ENCODE peak calls at places on chromosomes 3 and 15, in nine cellular contexts. A is fibroblast of lung, S is cardiac muscle cell, Y is A549, Z is BE2C, I is H1, X is fibroblast of pulmonary artery, Q is HCT116, M is astrocyte of the cerebellum. P is an unnamed sample.

GRCh38 chr3:46427929-46428833 is 21.1 kb downstream of the CCRL2 start:
- DNase-seq in A (peak; percentile 32), S (no peak), Y (no peak), Z (no peak), I (no peak), X (no peak), Q (no peak), M (no peak), P (peak; percentile 27)

GRCh38 chr3:17967111-17967510 is 224.7 kb upstream of the TBC1D5 start:
- DNase-seq in A (no peak), S (no peak), Y (no peak), Z (no peak), I (no peak), X (no peak), Q (no peak), M (no peak), P (no peak)

GRCh38 chr15:60788514-60789091 is 309.7 kb upstream of the ICE2 start:
- DNase-seq in A (peak; percentile 46), S (no peak), Y (no peak), Z (no peak), I (no peak), X (no peak), Q (no peak), M (no peak), P (no peak)

GRCh38 chr15:84151205-84151931 is 84.2 kb upstream of the GOLGA6L4 start:
- DNase-seq in A (no peak), S (peak; percentile 11), Y (no peak), Z (no peak), I (no peak), X (peak; percentile 7), Q (no peak), M (peak; percentile 3), P (no peak)

GRCh38 chr15:27459836-27460235 is 488.9 kb downstream of the GABRG3 start:
- DNase-seq in A (no peak), S (no peak), Y (no peak), Z (no peak), I (no peak), X (no peak), Q (no peak), M (no peak), P (no peak)

GRCh38 chr3:113100063-113100462 is 109.3 kb downstream of the GTPBP8 start:
- DNase-seq in A (no peak), S (no peak), Y (no peak), Z (no peak), I (no peak), X (no peak), Q (no peak), M (no peak), P (no peak)

GRCh38 chr15:28014623-28015200 is 84.4 kb downstream of the OCA2 start:
- DNase-seq in A (no peak), S (no peak), Y (no peak), Z (no peak), I (no peak), X (no peak), Q (no peak), M (no peak), P (no peak)

GRCh38 chr3:73516656-73517055 is 108.1 kb downstream of the PDZRN3 start:
- DNase-seq in A (peak; percentile 95), S (no peak), Y (no peak), Z (no peak), I (no peak), X (no peak), Q (no peak), M (no peak), P (peak; percentile 60)

GRCh38 chr3:105885261-105885660 is 16.4 kb upstream of the CBLB start:
- DNase-seq in A (no peak), S (no peak), Y (no peak), Z (no peak), I (no peak), X (peak; percentile 66), Q (no peak), M (no peak), P (no peak)

GRCh38 chr3:138649134-138649533 is 40.6 kb downstream of the FAIM start:
- DNase-seq in A (no peak), S (no peak), Y (no peak), Z (no peak), I (no peak), X (no peak), Q (no peak), M (no peak), P (no peak)

GRCh38 chr3:147630921-147631320 is 221.8 kb downstream of the ZIC1 start:
- DNase-seq in A (no peak), S (no peak), Y (no peak), Z (no peak), I (no peak), X (no peak), Q (no peak), M (no peak), P (no peak)

GRCh38 chr3:141015486-141015885 is 35.7 kb upstream of the SPSB4 start:
- DNase-seq in A (no peak), S (no peak), Y (no peak), Z (no peak), I (no peak), X (no peak), Q (no peak), M (no peak), P (no peak)

GRCh38 chr3:141021261-141021660 is 29.9 kb upstream of the SPSB4 start:
- DNase-seq in A (no peak), S (no peak), Y (no peak), Z (no peak), I (no peak), X (no peak), Q (no peak), M (no peak), P (peak; percentile 3)

GRCh38 chr3:42451546-42452230 is 41.3 kb upstream of the LYZL4 start:
- DNase-seq in A (no peak), S (peak; percentile 16), Y (no peak), Z (no peak), I (no peak), X (peak; percentile 51), Q (no peak), M (no peak), P (peak; percentile 18)

GRCh38 chr15:96410175-96411055 is 79.9 kb downstream of the NR2F2 start:
- DNase-seq in A (peak; percentile 33), S (no peak), Y (no peak), Z (no peak), I (no peak), X (no peak), Q (no peak), M (no peak), P (no peak)

GRCh38 chr3:193688845-193689714 is 96.1 kb downstream of the OPA1 start:
- DNase-seq in A (no peak), S (no peak), Y (no peak), Z (no peak), I (no peak), X (no peak), Q (no peak), M (no peak), P (no peak)
- H3K4me3 ChIP-seq in A (no peak overlapping the region), S (no peak overlapping the region), Y (no peak overlapping the region), Z (no peak overlapping the region), I (no peak overlapping the region), X (no peak overlapping the region), Q (no peak overlapping the region), M (no peak overlapping the region), P (no peak overlapping the region)

GRCh38 chr15:65303687-65304392 is 637 bp upstream of the RNU5B-1 start:
- DNase-seq in A (peak; percentile 68), S (peak; percentile 70), Y (peak; percentile 80), Z (peak; percentile 35), I (no peak), X (peak; percentile 60), Q (peak; percentile 44), M (no peak), P (peak; percentile 62)
- TF ChIP-seq CTCF in A (no peak), S (peak; percentile 96), Y (peak; percentile 91), Z (no peak), I (no peak), X (no peak), Q (no peak), M (no peak), P (no peak)

GRCh38 chr15:74269362-74270035 is 33.4 kb downstream of the CCDC33 start:
- DNase-seq in A (no peak), S (no peak), Y (no peak), Z (no peak), I (no peak), X (no peak), Q (no peak), M (no peak), P (no peak)
- H3K4me3 ChIP-seq in A (no peak overlapping the region), S (no peak overlapping the region), Y (no peak overlapping the region), Z (no peak overlapping the region), I (no peak overlapping the region), X (no peak overlapping the region), Q (no peak overlapping the region), M (no peak overlapping the region), P (no peak overlapping the region)

DNA sequence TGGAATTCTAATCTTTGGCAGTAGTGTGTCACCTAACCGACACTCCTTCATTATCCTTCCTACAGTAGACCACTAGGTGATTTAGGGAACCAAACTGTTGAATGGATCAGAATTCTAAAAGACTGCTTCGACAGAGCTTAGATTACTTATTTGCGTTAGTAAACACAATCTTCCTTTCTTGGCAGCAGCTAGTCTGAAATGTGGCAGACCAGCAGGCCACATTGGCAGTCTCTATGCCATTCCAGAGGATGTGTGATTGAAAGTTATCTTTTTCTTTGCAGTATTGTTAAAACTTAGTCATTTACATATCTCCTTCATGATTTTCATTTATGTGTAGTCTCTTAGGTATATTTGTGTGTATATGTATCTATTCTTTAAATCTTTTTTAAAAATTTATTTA is 23.6 kb downstream of the MBNL1 start:
- DNase-seq in A (no peak), S (no peak), Y (no peak), Z (no peak), I (no peak), X (no peak), Q (no peak), M (no peak), P (no peak)
- TF ChIP-seq CTCF in A (no peak), S (no peak), Y (no peak), Z (no peak), I (no peak), X (no peak), Q (no peak), M (no peak), P (no peak)

DNA sequence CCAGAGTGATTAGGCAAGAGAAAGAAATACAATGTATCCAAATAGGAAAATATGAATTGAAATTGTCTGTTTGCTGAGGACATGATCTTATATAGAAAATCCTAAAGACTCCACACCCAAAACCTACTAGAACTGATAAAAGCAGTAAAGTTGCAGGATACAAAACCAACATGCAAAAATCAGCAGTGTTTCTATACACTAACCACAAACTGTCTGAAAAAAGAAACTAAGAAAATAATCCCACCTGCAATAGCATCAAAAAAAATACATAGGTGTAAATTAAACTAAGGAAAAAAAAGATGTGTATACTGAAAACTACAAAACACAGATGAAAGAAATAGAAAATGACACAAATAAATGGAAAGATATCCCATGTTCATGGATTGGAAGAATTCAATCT is 203.6 kb upstream of the SETMAR start:
- DNase-seq in A (no peak), S (no peak), Y (no peak), Z (no peak), I (no peak), X (no peak), Q (no peak), M (no peak), P (no peak)
- H3K4me3 ChIP-seq in A (no peak overlapping the region), S (no peak overlapping the region), Y (no peak overlapping the region), Z (no peak overlapping the region), I (no peak overlapping the region), X (no peak overlapping the region), Q (no peak overlapping the region), M (no peak overlapping the region), P (no peak overlapping the region)

P was measured in fibroblast of the aortic adventitia.